ENCODE peak calls at places on chromosomes 13 and 19, in four cellular contexts. One of them, this sample, is unnamed.

GRCh38 chr13:44373601-44374347 is at the start of gene SERP2:
- DNase-seq in HepG2: no peak
- DNase-seq in upper lobe of left lung: no peak
- DNase-seq in esophagus muscularis mucosa: no peak
- DNase-seq in this sample: peak

GRCh38 chr19:32824136-32824835 is 45.3 kb downstream of the SLC7A9 start:
- DNase-seq in HepG2: no peak
- DNase-seq in upper lobe of left lung: no peak
- DNase-seq in esophagus muscularis mucosa: no peak
- DNase-seq in this sample: no peak

GRCh38 chr13:65034266-65034665 is 2195.9 kb downstream of the PCDH9 start:
- DNase-seq in HepG2: no peak
- DNase-seq in upper lobe of left lung: no peak
- DNase-seq in esophagus muscularis mucosa: no peak
- DNase-seq in this sample: peak

GRCh38 chr19:18349524-18350128 is 9.2 kb downstream of the PGPEP1 start:
- DNase-seq in HepG2: peak
- DNase-seq in upper lobe of left lung: peak
- DNase-seq in esophagus muscularis mucosa: no peak
- DNase-seq in this sample: no peak

GRCh38 chr13:43185206-43185605 is 161.8 kb downstream of the DNAJC15 start:
- DNase-seq in HepG2: no peak
- DNase-seq in upper lobe of left lung: no peak
- DNase-seq in esophagus muscularis mucosa: peak
- DNase-seq in this sample: no peak

GRCh38 chr19:39053276-39054090 is 21.1 kb upstream of the FBXO27 start:
- DNase-seq in HepG2: peak
- DNase-seq in upper lobe of left lung: no peak
- DNase-seq in esophagus muscularis mucosa: no peak
- DNase-seq in this sample: no peak

GRCh38 chr13:50589139-50589538 is 254.4 kb downstream of the DLEU7 start:
- DNase-seq in HepG2: no peak
- DNase-seq in upper lobe of left lung: no peak
- DNase-seq in esophagus muscularis mucosa: no peak
- DNase-seq in this sample: no peak

GRCh38 chr13:26721251-26721939 is 39.2 kb downstream of the GPR12 start:
- DNase-seq in HepG2: no peak
- DNase-seq in upper lobe of left lung: peak
- DNase-seq in esophagus muscularis mucosa: peak
- DNase-seq in this sample: no peak

GRCh38 chr19:55447421-55448174 is 4.5 kb upstream of the SHISA7 start:
- DNase-seq in HepG2: no peak
- DNase-seq in upper lobe of left lung: no peak
- DNase-seq in esophagus muscularis mucosa: no peak
- DNase-seq in this sample: no peak

GRCh38 chr13:106888148-106888547 is 320.2 kb upstream of the ARGLU1 start:
- DNase-seq in HepG2: no peak
- DNase-seq in upper lobe of left lung: no peak
- DNase-seq in esophagus muscularis mucosa: no peak
- DNase-seq in this sample: no peak

GRCh38 chr13:39777527-39778061 is 122.1 kb downstream of the COG6 start:
- DNase-seq in HepG2: no peak
- DNase-seq in upper lobe of left lung: no peak
- DNase-seq in esophagus muscularis mucosa: no peak
- DNase-seq in this sample: no peak

GRCh38 chr19:18291590-18292459 is 10.4 kb upstream of the JUND start:
- DNase-seq in HepG2: peak
- DNase-seq in upper lobe of left lung: peak
- DNase-seq in esophagus muscularis mucosa: no peak
- DNase-seq in this sample: peak

GRCh38 chr19:54551293-54551692 is 22.3 kb upstream of the LILRA2 start:
- DNase-seq in HepG2: no peak
- DNase-seq in upper lobe of left lung: no peak
- DNase-seq in esophagus muscularis mucosa: peak
- DNase-seq in this sample: no peak

GRCh38 chr19:50705422-50706019 is 14.1 kb downstream of the SHANK1 start:
- DNase-seq in HepG2: peak
- DNase-seq in upper lobe of left lung: no peak
- DNase-seq in esophagus muscularis mucosa: no peak
- DNase-seq in this sample: no peak

GRCh38 chr19:55115446-55116065 is 1.9 kb downstream of the PPP1R12C start:
- DNase-seq in HepG2: no peak
- DNase-seq in upper lobe of left lung: no peak
- DNase-seq in esophagus muscularis mucosa: no peak
- DNase-seq in this sample: no peak

GRCh38 chr13:39565036-39565949 is 37.7 kb downstream of the LHFPL6 start:
- DNase-seq in HepG2: peak
- DNase-seq in upper lobe of left lung: no peak
- DNase-seq in esophagus muscularis mucosa: no peak
- DNase-seq in this sample: no peak

GRCh38 chr13:20570540-20570939 is 3.6 kb downstream of the IFT88 start:
- DNase-seq in HepG2: no peak
- DNase-seq in upper lobe of left lung: no peak
- DNase-seq in esophagus muscularis mucosa: no peak
- DNase-seq in this sample: no peak

GRCh38 chr13:62113145-62113544 is 697.5 kb upstream of the PCDH20 start:
- DNase-seq in HepG2: no peak
- DNase-seq in upper lobe of left lung: no peak
- DNase-seq in esophagus muscularis mucosa: no peak
- DNase-seq in this sample: no peak

GRCh38 chr19:21440321-21440720 is 43.4 kb downstream of the ZNF493 start:
- DNase-seq in HepG2: no peak
- DNase-seq in upper lobe of left lung: no peak
- DNase-seq in esophagus muscularis mucosa: no peak
- DNase-seq in this sample: no peak
- TF ChIP-seq POLR2AphosphoS5 in HepG2: no peak
- TF ChIP-seq POLR2AphosphoS5 in upper lobe of left lung: no peak
- TF ChIP-seq POLR2AphosphoS5 in esophagus muscularis mucosa: no peak
- TF ChIP-seq POLR2AphosphoS5 in this sample: no peak

DNA sequence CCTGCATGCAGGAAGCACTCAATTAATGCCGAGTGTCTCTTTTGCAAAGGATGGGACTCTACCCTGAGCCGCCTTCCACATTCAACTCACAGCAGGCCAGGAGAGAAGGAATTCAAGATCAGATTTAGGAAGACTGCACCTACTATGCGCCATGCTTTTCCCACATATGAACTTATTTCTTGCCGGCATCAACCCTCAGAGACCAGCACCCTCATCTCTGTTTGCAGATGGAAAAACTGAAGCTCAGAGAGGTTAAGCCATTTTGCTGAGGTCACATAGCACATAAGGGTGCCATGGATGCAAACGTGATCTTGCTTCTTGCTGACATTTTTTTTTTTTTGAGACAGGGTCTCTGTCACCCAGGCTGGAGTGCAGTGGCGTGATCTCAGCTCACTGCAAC is 14.2 kb upstream of the SEMA6B start:
- DNase-seq in HepG2: no peak
- DNase-seq in upper lobe of left lung: no peak
- DNase-seq in esophagus muscularis mucosa: no peak
- DNase-seq in this sample: no peak
- H3K4me3 ChIP-seq in HepG2: no peak
- H3K4me3 ChIP-seq in upper lobe of left lung: no peak
- H3K4me3 ChIP-seq in esophagus muscularis mucosa: no peak
- H3K4me3 ChIP-seq in this sample: no peak

DNA sequence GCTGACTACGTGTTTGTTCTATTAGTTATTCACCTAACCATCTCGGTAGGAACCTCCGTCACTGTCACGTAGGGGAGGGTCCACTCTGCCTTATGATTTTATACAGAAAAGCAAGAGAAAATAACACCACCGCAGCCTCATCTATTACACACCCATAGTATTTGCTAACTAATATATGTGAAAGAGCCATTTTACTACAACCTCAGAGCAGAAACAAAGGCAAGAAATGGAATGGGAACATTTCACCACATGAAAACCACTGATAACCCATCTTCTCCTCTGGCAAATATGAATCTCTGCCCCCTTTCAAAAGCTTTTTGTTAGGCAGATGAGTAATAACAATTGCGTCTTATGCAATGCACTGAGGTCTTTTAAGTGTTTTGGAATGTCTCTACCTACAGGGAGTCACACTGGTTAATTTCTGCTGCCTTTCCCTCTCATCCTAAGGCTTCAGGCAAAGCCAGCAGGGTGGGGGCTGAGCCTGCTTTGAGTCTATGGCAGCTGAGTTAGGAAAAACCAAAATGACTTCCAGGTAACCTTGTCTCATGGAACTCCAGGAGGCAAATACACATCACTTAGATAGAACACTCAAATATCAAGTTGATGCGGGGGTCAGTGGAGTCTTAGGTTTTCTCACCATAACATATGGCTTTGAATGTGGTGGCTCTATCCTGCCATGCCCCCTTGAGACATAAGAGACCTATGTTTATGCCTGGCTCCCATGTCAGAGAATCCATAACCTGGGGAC is 15.0 kb downstream of the TSHZ3 start:
- DNase-seq in HepG2: no peak
- DNase-seq in upper lobe of left lung: no peak
- DNase-seq in esophagus muscularis mucosa: no peak
- DNase-seq in this sample: peak
- H3K27ac ChIP-seq in HepG2: no peak
- H3K27ac ChIP-seq in upper lobe of left lung: no peak
- H3K27ac ChIP-seq in esophagus muscularis mucosa: peak
- H3K27ac ChIP-seq in this sample: peak

GRCh38 chr13:111219950-111220349 is 100.5 kb upstream of the TEX29 start:
- DNase-seq in HepG2: no peak
- DNase-seq in upper lobe of left lung: peak
- DNase-seq in esophagus muscularis mucosa: no peak
- DNase-seq in this sample: no peak

GRCh38 chr13:111215081-111216047 is 100.3 kb downstream of the ARHGEF7 start:
- DNase-seq in HepG2: no peak
- DNase-seq in upper lobe of left lung: no peak
- DNase-seq in esophagus muscularis mucosa: no peak
- DNase-seq in this sample: no peak

GRCh38 chr13:111216166-111216960 is 101.3 kb downstream of the ARHGEF7 start:
- DNase-seq in HepG2: peak
- DNase-seq in upper lobe of left lung: no peak
- DNase-seq in esophagus muscularis mucosa: no peak
- DNase-seq in this sample: no peak

GRCh38 chr13:111219306-111219705 is 101.1 kb upstream of the TEX29 start:
- DNase-seq in HepG2: no peak
- DNase-seq in upper lobe of left lung: no peak
- DNase-seq in esophagus muscularis mucosa: no peak
- DNase-seq in this sample: peak

DNA sequence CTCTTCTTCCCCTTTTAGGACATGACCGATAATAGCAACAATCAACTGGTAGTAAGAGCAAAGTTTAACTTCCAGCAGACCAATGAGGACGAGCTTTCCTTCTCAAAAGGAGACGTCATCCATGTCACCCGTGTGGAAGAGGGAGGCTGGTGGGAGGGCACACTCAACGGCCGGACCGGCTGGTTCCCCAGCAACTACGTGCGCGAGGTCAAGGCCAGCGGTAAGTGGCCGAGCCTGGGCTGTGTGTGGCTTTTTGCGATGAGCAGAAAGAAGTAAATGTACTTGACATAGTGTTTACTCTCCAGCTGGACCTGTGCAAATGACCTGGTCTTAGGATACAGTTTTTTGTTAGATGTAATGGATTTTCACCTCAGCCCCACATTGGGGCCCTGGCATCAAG is 102.6 kb downstream of the ARHGEF7 start:
- DNase-seq in HepG2: no peak
- DNase-seq in upper lobe of left lung: peak
- DNase-seq in esophagus muscularis mucosa: no peak
- DNase-seq in this sample: no peak
- TF ChIP-seq POLR2AphosphoS5 in HepG2: no peak
- TF ChIP-seq POLR2AphosphoS5 in upper lobe of left lung: no peak
- TF ChIP-seq POLR2AphosphoS5 in esophagus muscularis mucosa: no peak
- TF ChIP-seq POLR2AphosphoS5 in this sample: no peak

DNA sequence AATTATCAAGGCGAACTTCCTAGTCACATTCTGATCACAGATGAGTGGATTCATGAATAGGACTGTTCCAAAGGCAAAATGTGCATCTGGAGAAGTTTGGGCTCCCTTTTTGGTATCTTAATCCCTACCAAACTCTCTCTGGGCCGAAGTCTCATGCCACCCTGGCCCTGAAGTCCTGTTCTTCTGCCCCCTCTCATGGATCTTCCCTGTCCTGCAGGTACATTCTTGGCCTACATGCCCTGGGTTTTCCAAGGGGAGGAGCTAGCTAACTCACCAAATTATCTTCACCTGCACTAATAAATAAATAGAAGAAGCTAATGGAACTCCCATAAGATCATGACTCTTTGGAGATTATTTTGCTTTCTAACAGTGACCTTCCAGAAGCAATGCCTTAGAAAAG is 50.3 kb downstream of the SERTM1 start:
- DNase-seq in HepG2: no peak
- DNase-seq in upper lobe of left lung: no peak
- DNase-seq in esophagus muscularis mucosa: no peak
- DNase-seq in this sample: no peak
- H3K4me3 ChIP-seq in HepG2: no peak
- H3K4me3 ChIP-seq in upper lobe of left lung: no peak
- H3K4me3 ChIP-seq in esophagus muscularis mucosa: no peak
- H3K4me3 ChIP-seq in this sample: no peak

DNA sequence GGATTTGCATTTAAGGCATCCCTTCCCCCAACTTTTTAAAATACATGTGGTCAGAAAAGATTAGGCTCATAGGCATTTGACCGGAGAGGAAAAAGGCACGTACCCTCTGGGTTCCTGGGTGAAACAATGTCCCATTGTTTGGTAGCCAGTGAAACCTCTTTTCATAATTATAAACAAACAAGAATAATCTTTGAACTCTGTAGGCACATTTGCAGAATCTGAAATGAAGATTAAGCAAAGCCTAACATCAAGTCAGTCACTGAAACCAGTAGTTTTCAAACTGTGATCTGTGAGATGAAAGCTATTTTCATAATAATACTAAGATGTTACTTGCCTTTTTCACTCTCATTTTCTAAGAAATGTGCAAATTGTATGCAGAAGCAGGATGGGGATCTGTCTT is 105.3 kb downstream of the WDFY2 start:
- DNase-seq in HepG2: peak
- DNase-seq in upper lobe of left lung: no peak
- DNase-seq in esophagus muscularis mucosa: no peak
- DNase-seq in this sample: no peak
- H3K27ac ChIP-seq in HepG2: peak
- H3K27ac ChIP-seq in upper lobe of left lung: no peak
- H3K27ac ChIP-seq in esophagus muscularis mucosa: no peak
- H3K27ac ChIP-seq in this sample: no peak

DNA sequence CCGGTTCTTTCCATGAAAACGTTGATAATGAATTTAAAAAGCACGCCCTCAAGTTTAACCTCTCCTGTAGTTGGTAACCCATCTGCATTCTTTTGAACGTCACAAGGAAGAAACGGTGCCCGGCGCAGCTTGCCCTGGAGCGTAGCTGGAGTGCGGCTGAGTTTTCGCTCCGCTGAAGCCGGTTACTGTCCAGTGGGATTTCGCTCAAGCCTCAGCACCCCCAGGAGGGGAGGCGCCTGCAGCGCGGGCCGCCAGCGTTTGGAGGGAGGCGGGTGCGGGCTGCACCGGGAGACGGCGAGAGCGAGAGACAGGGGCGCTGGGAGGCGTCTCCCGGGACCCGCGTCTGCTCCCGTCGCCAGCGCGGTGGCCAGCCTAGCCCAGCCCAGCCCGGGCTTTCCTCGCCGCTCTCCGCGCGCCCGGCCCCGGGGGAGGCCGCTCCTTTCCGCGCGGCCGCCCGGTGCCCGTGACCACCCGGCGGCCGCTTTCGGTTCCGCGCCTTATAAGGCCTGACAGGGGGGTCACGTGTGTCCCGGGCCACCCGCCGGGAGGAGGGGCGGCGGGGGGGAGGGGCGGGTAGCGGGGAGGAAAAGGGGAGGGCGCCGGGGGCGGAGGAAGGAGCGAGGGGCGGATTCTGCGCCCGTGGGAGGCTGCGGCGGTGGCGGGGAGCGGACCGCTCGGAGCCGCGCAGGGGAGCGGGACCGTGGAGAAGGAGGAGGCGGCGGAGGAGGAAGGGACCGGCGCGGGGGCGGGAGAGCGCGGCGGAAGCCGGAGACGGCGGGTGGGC is 8.3 kb upstream of the DGKH start:
- DNase-seq in HepG2: no peak
- DNase-seq in upper lobe of left lung: peak
- DNase-seq in esophagus muscularis mucosa: peak
- DNase-seq in this sample: peak
- TF ChIP-seq POLR2AphosphoS5 in HepG2: no peak
- TF ChIP-seq POLR2AphosphoS5 in upper lobe of left lung: peak
- TF ChIP-seq POLR2AphosphoS5 in esophagus muscularis mucosa: peak
- TF ChIP-seq POLR2AphosphoS5 in this sample: peak